ENCODE peak calls at places on chromosomes 11 and 22, in nine cellular contexts. A is transverse colon, W is fibroblast of lung, B is AG04450, U is left ventricle myocardium inferior, Y is tibial artery, E is BJ, C is endothelial cell of umbilical vein, M is pancreas. J is an unnamed sample. For H3K27me3, the result is how much of the 10 kb centered on the place peaks cover.

GRCh38 chr22:39384750-39385480 is 14.7 kb upstream of the TAB1 start:
- DNase-seq in A (no peak), W (no peak), B (no peak), U (no peak), Y (no peak), E (no peak), C (peak), M (no peak), J (no peak)

GRCh38 chr22:30396871-30397655 is at the start of gene SEC14L2:
- DNase-seq in A (peak), W (peak), B (no peak), U (peak), Y (peak), E (no peak), C (peak), M (peak), J (peak)

GRCh38 chr22:36073476-36073875 is 44.9 kb upstream of the RBFOX2 start:
- DNase-seq in A (no peak), W (peak), B (no peak), U (no peak), Y (no peak), E (no peak), C (no peak), M (no peak), J (no peak)

GRCh38 chr22:41603873-41604332 is 14.3 kb upstream of the PMM1 start:
- DNase-seq in A (no peak), W (peak), B (no peak), U (no peak), Y (no peak), E (no peak), C (no peak), M (no peak), J (no peak)

GRCh38 chr22:40714514-40714966 is 35.3 kb downstream of the MCHR1 start:
- DNase-seq in A (no peak), W (peak), B (peak), U (no peak), Y (no peak), E (no peak), C (peak), M (no peak), J (no peak)

GRCh38 chr11:83583953-83584352 is 297.8 kb upstream of the CCDC90B start:
- DNase-seq in A (no peak), W (peak), B (no peak), U (no peak), Y (no peak), E (peak), C (no peak), M (no peak), J (no peak)

GRCh38 chr11:3686751-3687150 is 15.6 kb upstream of the CHRNA10 start:
- DNase-seq in A (no peak), W (peak), B (no peak), U (no peak), Y (no peak), E (no peak), C (no peak), M (no peak), J (no peak)

GRCh38 chr11:109808569-109808968 is 284.6 kb upstream of the ZC3H12C start:
- DNase-seq in A (no peak), W (peak), B (no peak), U (no peak), Y (no peak), E (no peak), C (peak), M (no peak), J (no peak)

GRCh38 chr11:626475-627272 is at the start of gene SCT:
- DNase-seq in A (no peak), W (no peak), B (no peak), U (no peak), Y (peak), E (no peak), C (no peak), M (no peak), J (no peak)

GRCh38 chr22:36953239-36954080 is 40.0 kb downstream of the CSF2RB start:
- DNase-seq in A (no peak), W (no peak), B (no peak), U (no peak), Y (no peak), E (no peak), C (no peak), M (no peak), J (no peak)

GRCh38 chr11:88152381-88152780 is 22.9 kb downstream of the RAB38 start:
- DNase-seq in A (no peak), W (no peak), B (no peak), U (no peak), Y (no peak), E (no peak), C (no peak), M (no peak), J (no peak)

GRCh38 chr11:36478700-36479329 is 31.3 kb downstream of the TRAF6 start:
- DNase-seq in A (peak), W (peak), B (no peak), U (no peak), Y (no peak), E (no peak), C (peak), M (peak), J (no peak)

GRCh38 chr11:16853266-16853665 is 114.8 kb downstream of the C11orf58 start:
- DNase-seq in A (no peak), W (no peak), B (no peak), U (no peak), Y (no peak), E (no peak), C (peak), M (no peak), J (no peak)

GRCh38 chr22:35409783-35410662 is 10.1 kb downstream of the MCM5 start:
- DNase-seq in A (peak), W (no peak), B (no peak), U (no peak), Y (no peak), E (no peak), C (no peak), M (no peak), J (peak)

GRCh38 chr22:23520875-23521441 is 59.1 kb downstream of the IGLL1 start:
- DNase-seq in A (no peak), W (peak), B (no peak), U (peak), Y (no peak), E (no peak), C (no peak), M (no peak), J (no peak)

GRCh38 chr22:41152902-41153301 is 52.2 kb upstream of the L3MBTL2 start:
- DNase-seq in A (no peak), W (no peak), B (no peak), U (no peak), Y (no peak), E (no peak), C (no peak), M (no peak), J (no peak)

GRCh38 chr22:47452184-47452583 is 689.7 kb downstream of the TBC1D22A start:
- DNase-seq in A (no peak), W (no peak), B (no peak), U (no peak), Y (no peak), E (no peak), C (no peak), M (no peak), J (no peak)

GRCh38 chr11:65546217-65546958 is 11.8 kb downstream of the LTBP3 start:
- DNase-seq in A (peak), W (no peak), B (no peak), U (peak), Y (peak), E (no peak), C (peak), M (peak), J (peak)

GRCh38 chr11:118281284-118281683 is 17.2 kb upstream of the MPZL2 start:
- DNase-seq in A (no peak), W (no peak), B (no peak), U (no peak), Y (no peak), E (no peak), C (no peak), M (no peak), J (no peak)

GRCh38 chr11:126186708-126187481 is 24.6 kb downstream of the RPUSD4 start:
- DNase-seq in A (no peak), W (no peak), B (no peak), U (no peak), Y (no peak), E (no peak), C (no peak), M (no peak), J (peak)

GRCh38 chr22:32031466-32031865 is 11.6 kb upstream of the SLC5A1 start:
- DNase-seq in A (no peak), W (no peak), B (no peak), U (no peak), Y (no peak), E (no peak), C (no peak), M (no peak), J (no peak)

GRCh38 chr22:32034275-32034674 is 8.8 kb upstream of the SLC5A1 start:
- DNase-seq in A (no peak), W (no peak), B (no peak), U (no peak), Y (no peak), E (no peak), C (no peak), M (no peak), J (no peak)

GRCh38 chr22:32024791-32025190 is 18.3 kb upstream of the SLC5A1 start:
- DNase-seq in A (no peak), W (peak), B (no peak), U (no peak), Y (no peak), E (no peak), C (no peak), M (no peak), J (no peak)

GRCh38 chr22:32030508-32031247 is 12.4 kb upstream of the SLC5A1 start:
- DNase-seq in A (no peak), W (no peak), B (no peak), U (no peak), Y (no peak), E (no peak), C (no peak), M (no peak), J (no peak)
- H3K27me3 ChIP-seq in A (under half), W (under half), B (under half), U (under half), Y (under half), E (under half), C (under half), M (under half), J (under half)

DNA sequence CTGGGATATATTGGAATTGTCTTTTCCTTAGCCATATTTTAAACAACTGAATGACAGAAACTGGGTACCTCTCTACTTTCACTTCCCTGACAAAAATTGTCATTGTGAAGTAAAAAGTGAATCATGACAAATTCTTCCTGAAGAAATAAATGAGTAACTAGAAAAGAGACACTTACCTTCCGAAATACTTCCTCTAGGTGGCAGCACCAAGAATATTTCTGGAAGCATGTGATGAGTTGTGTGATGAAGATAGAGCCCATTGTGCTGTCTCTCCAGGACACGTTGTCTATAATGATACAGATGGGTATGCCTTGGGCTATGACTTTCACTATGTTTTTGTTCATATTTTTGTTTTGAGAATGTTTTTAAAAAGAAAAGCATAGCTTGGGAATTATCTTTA is 21.5 kb downstream of the CASP4 start:
- DNase-seq in A (no peak), W (peak), B (no peak), U (no peak), Y (no peak), E (no peak), C (peak), M (peak), J (no peak)
- TF ChIP-seq CTCF in A (peak), W (peak), B (peak), U (peak), Y (peak), E (peak), C (peak), M (peak), J (peak)

DNA sequence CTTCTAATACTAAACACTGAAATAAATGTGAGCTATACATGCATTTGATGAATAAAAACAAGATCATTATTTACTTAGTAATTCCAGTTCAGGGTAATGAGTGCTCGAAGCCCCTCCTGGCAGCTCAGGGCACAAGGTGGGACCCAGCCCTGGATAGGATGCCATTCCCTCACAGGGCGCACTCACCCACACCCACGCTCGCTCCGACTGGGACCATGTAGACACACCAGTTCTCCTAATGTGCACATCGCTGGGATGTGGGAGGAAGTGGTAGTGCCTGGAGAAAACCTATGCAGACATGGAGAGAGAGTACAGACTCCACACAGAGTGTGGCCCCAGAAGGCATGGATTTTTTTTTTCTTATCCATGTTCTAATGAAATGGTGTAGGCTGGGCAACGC is 44.5 kb upstream of the RASSF10 start:
- DNase-seq in A (no peak), W (no peak), B (no peak), U (no peak), Y (no peak), E (no peak), C (no peak), M (no peak), J (no peak)
- H3K27me3 ChIP-seq in A (under half), W (under half), B (under half), U (under half), Y (under half), E (under half), C (under half), M (under half), J (under half)

DNA sequence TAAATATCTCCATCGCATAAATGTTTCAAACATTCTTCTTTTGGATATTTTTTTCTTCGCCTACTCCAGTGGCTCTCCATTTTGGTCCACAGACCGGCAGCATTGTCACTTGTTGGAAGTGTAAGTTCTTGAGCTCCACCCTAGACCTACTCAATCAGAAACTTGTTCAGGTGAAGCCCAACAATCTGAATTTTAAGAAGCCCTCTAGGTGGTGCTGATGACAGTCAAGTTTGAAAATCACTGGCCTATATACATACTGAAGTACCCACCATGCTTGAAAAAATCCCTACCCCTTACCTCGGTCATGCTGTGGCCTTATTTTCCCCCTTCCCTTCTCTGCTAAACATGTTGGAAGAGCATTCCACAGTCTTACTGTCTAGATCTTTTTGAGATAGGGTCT is 10.2 kb upstream of the ACAT1 start:
- DNase-seq in A (no peak), W (no peak), B (no peak), U (no peak), Y (no peak), E (no peak), C (no peak), M (no peak), J (no peak)
- TF ChIP-seq CTCF in A (no peak), W (no peak), B (no peak), U (no peak), Y (no peak), E (no peak), C (no peak), M (no peak), J (no peak)

GRCh38 chr22:22369962-22370265 is 125.3 kb downstream of the VPREB1 start:
- DNase-seq in A (no peak), W (no peak), B (no peak), U (no peak), Y (no peak), E (no peak), C (no peak), M (no peak), J (no peak)

GRCh38 chr22:22372063-22372462 is 127.5 kb downstream of the VPREB1 start:
- DNase-seq in A (no peak), W (no peak), B (no peak), U (no peak), Y (no peak), E (no peak), C (no peak), M (no peak), J (no peak)

GRCh38 chr22:22371031-22371541 is 126.5 kb downstream of the VPREB1 start:
- DNase-seq in A (no peak), W (no peak), B (no peak), U (peak), Y (no peak), E (no peak), C (no peak), M (no peak), J (no peak)

GRCh38 chr22:22366478-22366988 is 121.9 kb downstream of the VPREB1 start:
- DNase-seq in A (no peak), W (no peak), B (no peak), U (no peak), Y (no peak), E (no peak), C (no peak), M (no peak), J (no peak)

DNA sequence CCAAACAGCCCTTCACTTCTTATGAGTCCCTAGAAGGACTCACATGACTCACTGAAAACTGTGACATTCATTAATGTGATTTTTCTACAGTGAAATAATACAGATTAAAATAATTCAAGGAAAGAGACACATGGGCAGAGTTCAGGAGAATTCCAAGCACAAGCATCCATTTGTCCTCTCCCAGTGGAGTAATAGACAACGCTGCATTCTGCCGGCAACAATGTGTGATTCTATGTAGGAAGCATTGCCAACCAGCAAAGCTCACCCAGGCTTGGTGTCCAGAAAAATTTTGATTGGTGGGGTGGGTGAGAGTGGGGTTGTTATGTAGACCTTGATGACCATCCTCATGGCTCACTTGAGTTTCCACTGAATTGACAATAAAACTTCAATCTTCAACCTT is 123.9 kb downstream of the VPREB1 start:
- DNase-seq in A (no peak), W (no peak), B (no peak), U (no peak), Y (no peak), E (no peak), C (no peak), M (no peak), J (no peak)
- H3K27me3 ChIP-seq in A (under half), W (under half), B (under half), U (under half), Y (under half), E (under half), C (under half), M (under half), J (under half)

GRCh38 chr11:103927535-103927934 is 108.9 kb upstream of the DDI1 start:
- DNase-seq in A (no peak), W (no peak), B (no peak), U (no peak), Y (no peak), E (no peak), C (no peak), M (no peak), J (no peak)
- TF ChIP-seq CTCF in A (peak), W (peak), B (peak), U (peak), Y (peak), E (peak), C (no peak), M (no peak), J (peak)

J was measured in upper lobe of right lung.